ENCODE peak calls at places on chromosomes 1 and 21, in four cellular contexts. V is GM12878, J is HL-60, W is K562. O is an unnamed sample.
A peak's percentile ranks its signal among the peaks of the same experiment; 100 is the strongest.

GRCh38 chr21:37139902-37140301 is 66.8 kb downstream of the TTC3 start:
- DNase-seq in V (no peak), J (no peak), W (no peak), O (no peak)

GRCh38 chr1:7595338-7595737 is 175.8 kb upstream of the VAMP3 start:
- DNase-seq in V (no peak), J (no peak), W (no peak), O (no peak)

GRCh38 chr1:36522021-36522420 is 39.3 kb upstream of the CSF3R start:
- DNase-seq in V (no peak), J (no peak), W (no peak), O (no peak)

GRCh38 chr1:38029725-38030511 is 16.7 kb downstream of the POU3F1 start:
- DNase-seq in V (peak; percentile 75), J (no peak), W (peak; percentile 39), O (no peak)

GRCh38 chr1:47998396-47998990 is 1.3 kb upstream of the TRABD2B start:
- DNase-seq in V (no peak), J (no peak), W (no peak), O (no peak)

GRCh38 chr1:79353224-79353623 is 346.7 kb upstream of the ADGRL4 start:
- DNase-seq in V (no peak), J (no peak), W (peak; percentile 0), O (no peak)

GRCh38 chr1:65264197-65264929 is 45.0 kb upstream of the DNAJC6 start:
- DNase-seq in V (no peak), J (no peak), W (no peak), O (no peak)

GRCh38 chr1:35220976-35221375 is 28.0 kb upstream of the SFPQ start:
- DNase-seq in V (no peak), J (no peak), W (peak; percentile 64), O (peak; percentile 39)

GRCh38 chr1:155657463-155657862 is 31.1 kb downstream of the YY1AP1 start:
- DNase-seq in V (no peak), J (no peak), W (no peak), O (no peak)

GRCh38 chr1:179742717-179743678 is at the start of gene FAM163A:
- DNase-seq in V (no peak), J (peak; percentile 8), W (no peak), O (no peak)

GRCh38 chr1:199243423-199244061 is 604.7 kb downstream of the PTPRC start:
- DNase-seq in V (peak; percentile 67), J (peak; percentile 21), W (peak; percentile 1), O (peak; percentile 25)

GRCh38 chr1:85295654-85296053 is 19.2 kb upstream of the BCL10 start:
- DNase-seq in V (no peak), J (no peak), W (no peak), O (no peak)

GRCh38 chr1:85296980-85297379 is 20.5 kb upstream of the BCL10 start:
- DNase-seq in V (no peak), J (no peak), W (no peak), O (no peak)

GRCh38 chr1:85297538-85297854 is 21.1 kb upstream of the BCL10 start:
- DNase-seq in V (no peak), J (no peak), W (no peak), O (no peak)

GRCh38 chr1:85297855-85298629 is 21.6 kb upstream of the BCL10 start:
- DNase-seq in V (peak; percentile 80), J (no peak), W (no peak), O (no peak)

DNA sequence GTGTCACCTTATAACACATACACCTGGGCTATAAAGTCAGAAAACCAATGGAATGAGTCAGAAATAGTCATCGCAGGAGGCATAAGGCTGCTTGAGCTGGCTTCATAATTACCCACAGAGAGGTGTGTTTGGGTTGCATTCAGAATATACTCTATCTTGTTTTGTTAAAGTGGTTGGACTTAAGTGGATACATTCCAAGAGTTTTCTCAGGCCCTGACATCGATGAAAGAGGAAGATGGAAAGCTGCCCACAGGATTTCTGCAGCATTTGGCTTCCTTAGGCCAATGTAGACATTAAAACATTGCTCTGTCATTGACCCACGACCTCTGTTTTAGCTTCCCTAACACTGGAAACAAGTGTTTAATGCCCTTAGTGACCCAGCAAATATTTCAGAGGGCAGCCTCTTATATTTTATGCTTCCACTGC is 18.6 kb upstream of the BCL10 start:
- DNase-seq in V (no peak), J (no peak), W (no peak), O (no peak)
- TF ChIP-seq SPI1 in V (no peak), J (no peak), W (no peak), O (no peak)

GRCh38 chr1:228139406-228139930 is 611 bp upstream of the GUK1 start:
- DNase-seq in V (no peak), J (no peak), W (no peak), O (no peak)
- TF ChIP-seq POLR2AphosphoS5 in V (no peak), J (peak; percentile 43), W (peak; percentile 86), O (no peak)

DNA sequence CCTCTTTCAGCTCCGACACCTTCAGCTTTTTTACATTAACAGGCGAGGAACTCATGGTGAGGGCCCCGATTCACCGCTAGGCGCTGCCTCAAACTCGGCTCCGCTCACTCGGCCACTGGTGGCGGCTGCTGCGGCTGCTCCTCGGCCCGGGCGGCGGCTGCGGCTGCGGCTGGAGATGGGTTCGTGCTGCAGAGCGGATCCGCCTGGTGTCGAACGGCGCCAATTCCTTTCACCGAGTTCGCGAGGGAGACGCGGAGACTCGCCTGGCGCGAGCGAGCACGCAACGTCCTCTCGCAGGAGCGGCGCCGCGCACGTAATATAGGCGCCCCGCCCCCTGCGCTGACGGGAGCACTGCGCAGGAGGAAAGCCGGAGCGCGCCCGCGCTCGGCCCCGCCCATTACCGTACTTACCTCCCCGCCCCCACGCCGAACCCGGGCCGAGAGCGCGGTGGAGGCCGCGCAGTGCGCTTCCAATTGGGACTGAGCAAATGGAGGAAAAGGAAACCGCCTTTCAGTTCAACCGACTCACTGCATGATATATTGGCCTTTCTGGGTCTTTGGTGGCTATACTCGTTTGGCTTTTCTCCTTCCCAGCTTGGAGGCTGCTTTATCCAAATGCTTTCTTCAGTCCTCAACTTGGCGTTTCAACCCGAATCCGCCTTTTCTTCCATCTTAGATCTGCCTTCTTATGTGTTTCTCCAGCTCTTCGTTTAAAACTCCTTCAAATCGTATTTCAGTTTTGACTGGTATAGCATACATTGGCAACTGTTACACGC is at the start of gene HNRNPU:
- DNase-seq in V (peak; percentile 81), J (peak; percentile 94), W (peak; percentile 99), O (peak; percentile 67)
- TF ChIP-seq SPI1 in V (no peak), J (no peak), W (no peak), O (no peak)

DNA sequence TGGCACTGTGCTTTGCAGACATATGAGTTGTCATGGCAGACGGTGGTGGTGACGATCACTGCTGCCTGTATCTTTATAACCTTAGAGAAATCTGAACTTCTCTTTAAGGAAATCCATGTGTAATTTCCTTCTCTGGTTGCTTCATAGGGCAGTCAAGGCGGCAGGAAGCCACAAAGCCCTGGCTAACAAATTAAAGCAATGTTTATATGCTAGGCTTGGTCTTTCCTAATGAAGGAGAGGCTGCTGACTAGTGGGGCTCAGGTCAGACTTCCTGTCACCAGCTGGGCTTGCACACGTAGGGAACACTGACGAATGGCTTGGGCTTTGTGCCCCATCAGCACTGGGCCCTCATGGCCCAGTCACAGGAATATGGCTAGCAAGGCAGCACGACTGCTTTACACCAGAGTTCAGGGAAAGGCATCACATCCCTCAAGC is 30.2 kb upstream of the AHCTF1 start:
- DNase-seq in V (no peak), J (peak; percentile 77), W (no peak), O (no peak)
- TF ChIP-seq POLR2AphosphoS5 in V (no peak), J (peak; percentile 94), W (no peak), O (no peak)

DNA sequence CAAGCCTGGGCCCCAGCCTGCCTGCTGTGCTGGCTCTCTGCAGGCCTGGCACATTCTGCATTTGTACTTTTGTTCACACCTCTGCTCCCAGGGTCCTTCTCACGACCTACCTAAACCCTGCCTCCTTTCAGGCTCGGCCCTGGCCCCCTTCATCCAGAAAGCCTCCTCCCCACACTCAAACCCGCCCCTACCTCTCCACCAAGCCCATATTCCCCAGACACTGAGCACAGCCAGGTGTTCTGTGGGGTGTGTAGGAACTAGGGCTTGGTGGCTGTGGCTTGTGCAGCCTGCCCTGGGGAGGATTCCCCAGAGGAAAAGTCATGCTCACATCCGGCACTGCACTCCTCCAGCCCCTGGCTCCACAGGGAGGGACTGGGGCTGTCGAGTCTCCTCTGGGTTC is 8.2 kb upstream of the MIXL1 start:
- DNase-seq in V (no peak), J (no peak), W (no peak), O (no peak)
- TF ChIP-seq SPI1 in V (no peak), J (no peak), W (no peak), O (no peak)

GRCh38 chr1:41917051-41917530 is 1.6 kb downstream of the HIVEP3 start:
- DNase-seq in V (no peak), J (no peak), W (no peak), O (no peak)
- TF ChIP-seq POLR2AphosphoS5 in V (no peak), J (no peak), W (no peak), O (no peak)

GRCh38 chr1:61952675-61953074 is 210.4 kb downstream of the PATJ start:
- DNase-seq in V (no peak), J (no peak), W (no peak), O (no peak)

GRCh38 chr1:61953790-61954150 is 211.5 kb downstream of the PATJ start:
- DNase-seq in V (no peak), J (no peak), W (no peak), O (no peak)

GRCh38 chr1:61950418-61950817 is 208.1 kb downstream of the PATJ start:
- DNase-seq in V (no peak), J (no peak), W (no peak), O (no peak)

GRCh38 chr1:61953076-61953789 is 211.0 kb downstream of the PATJ start:
- DNase-seq in V (no peak), J (no peak), W (no peak), O (no peak)

DNA sequence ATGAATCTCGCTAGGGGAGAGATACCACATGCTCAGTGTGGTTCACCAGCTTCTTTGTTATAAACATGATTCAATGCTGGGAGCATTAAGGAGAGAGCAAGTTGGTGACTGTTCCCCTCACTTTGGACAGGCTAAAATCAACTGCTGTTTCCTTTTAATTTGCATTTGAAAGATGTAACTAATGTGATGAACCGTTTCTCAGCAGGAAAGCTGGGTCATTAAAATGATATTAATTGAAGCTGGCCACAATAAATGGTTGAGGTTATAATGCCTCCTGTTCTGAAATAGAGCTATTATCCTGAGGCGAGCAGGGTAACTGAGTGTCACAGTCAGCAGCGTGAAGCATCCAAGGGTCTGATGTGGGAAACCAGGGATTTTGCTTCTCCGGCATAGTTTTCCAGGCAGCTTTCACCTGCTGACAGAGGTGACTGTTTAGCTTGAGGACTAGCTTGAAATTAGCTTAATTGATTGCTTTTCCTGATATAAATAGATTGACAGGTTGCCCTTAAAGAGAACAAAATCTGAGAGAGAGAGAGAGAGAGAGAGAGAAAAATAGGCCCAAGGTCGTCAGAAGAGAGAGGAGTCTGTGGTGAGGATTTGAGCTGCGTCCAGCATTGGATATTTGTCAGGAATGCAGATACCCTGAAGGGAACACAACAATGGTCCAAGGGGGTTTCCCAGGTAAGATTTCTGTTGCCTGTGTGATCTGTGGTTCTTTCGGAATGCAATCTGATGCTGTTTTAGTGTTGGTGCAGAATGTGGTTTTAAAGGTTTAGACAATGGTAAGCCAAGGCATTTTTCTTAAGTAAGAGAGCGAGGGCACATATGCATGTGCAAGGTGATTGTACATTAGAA is 209.7 kb downstream of the PATJ start:
- DNase-seq in V (no peak), J (no peak), W (no peak), O (no peak)
- TF ChIP-seq SPI1 in V (no peak), J (no peak), W (no peak), O (no peak)

DNA sequence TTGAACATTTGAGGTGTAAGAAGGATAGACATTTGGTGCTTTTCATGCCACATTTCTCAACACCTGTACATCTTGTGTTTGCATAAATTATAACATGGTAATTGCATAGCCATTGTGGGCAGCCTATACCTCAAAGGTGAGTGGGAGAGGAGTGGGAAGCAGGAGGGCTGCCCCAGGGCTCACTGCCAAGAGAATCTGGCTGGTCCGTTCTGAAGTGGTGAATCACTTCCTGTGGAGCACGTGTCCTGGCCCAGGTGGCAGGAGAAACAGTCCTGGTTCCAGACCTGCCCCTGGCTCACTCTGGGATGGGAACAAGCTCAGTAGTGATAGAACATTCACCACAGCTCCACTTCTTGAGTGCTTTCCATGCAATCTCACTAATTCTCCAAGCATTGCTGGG is 11.6 kb upstream of the OLFML2B start:
- DNase-seq in V (no peak), J (peak; percentile 15), W (no peak), O (no peak)
- TF ChIP-seq POLR2AphosphoS5 in V (no peak), J (no peak), W (no peak), O (no peak)

O was measured in GM12891.